ENCODE peak calls at places on chromosomes 3 and 15, in four cellular contexts. Y, Z, A and F are unnamed samples.

GRCh38 chr15:60396964-60397771 is 618 bp downstream of the ANXA2 start:
- DNase-seq in A (peak; percentile 61), Z (peak; percentile 76), Y (peak; percentile 70), F (no peak)

GRCh38 chr3:193297421-193297820 is 56.4 kb downstream of the PLAAT1 start:
- DNase-seq in Y (no peak), Z (no peak), A (no peak), F (peak; percentile 22)

GRCh38 chr15:81274932-81275341 is 49.0 kb downstream of the STARD5 start:
- DNase-seq in Z (peak; percentile 84), Y (peak; percentile 74), A (peak; percentile 95), F (peak; percentile 76)

GRCh38 chr3:122944671-122945151 is 82.9 kb downstream of the SEMA5B start:
- DNase-seq in Z (no peak), A (peak; percentile 49), Y (no peak), F (no peak)

GRCh38 chr3:125318859-125319258 is 56.3 kb downstream of the ZNF148 start:
- DNase-seq in A (no peak), Y (no peak), Z (no peak), F (no peak)

GRCh38 chr3:53702776-53703175 is 143.4 kb downstream of the CHDH start:
- DNase-seq in Z (no peak), A (no peak), Y (no peak), F (no peak)

GRCh38 chr3:191070762-191071365 is 128.2 kb upstream of the OSTN start:
- DNase-seq in Y (no peak), Z (no peak), A (peak; percentile 63), F (no peak)

GRCh38 chr15:42080585-42081462 is 13.5 kb downstream of the PLA2G4D start:
- DNase-seq in A (peak; percentile 22), Y (no peak), Z (no peak), F (no peak)

GRCh38 chr3:13051066-13051465 is 22.2 kb downstream of the IQSEC1 start:
- DNase-seq in A (no peak), Z (peak; percentile 30), Y (peak; percentile 63), F (no peak)

GRCh38 chr3:24303057-24303754 is 191.4 kb downstream of the THRB start:
- DNase-seq in Z (no peak), A (no peak), Y (peak; percentile 14), F (no peak)

GRCh38 chr15:61084502-61084901 is 144.6 kb downstream of the RORA start:
- DNase-seq in Z (no peak), A (no peak), Y (no peak), F (no peak)

GRCh38 chr15:45550436-45550835 is 27.9 kb upstream of the SLC30A4 start:
- DNase-seq in Y (no peak), A (peak; percentile 13), Z (no peak), F (no peak)

GRCh38 chr3:178719036-178719635 is 182.9 kb downstream of the KCNMB2 start:
- DNase-seq in A (peak; percentile 24), Y (no peak), Z (no peak), F (no peak)

GRCh38 chr3:13113346-13114335 is 40.4 kb upstream of the IQSEC1 start:
- DNase-seq in Y (no peak), Z (peak; percentile 6), A (no peak), F (no peak)

GRCh38 chr3:28576590-28577220 is 228.1 kb upstream of the AZI2 start:
- DNase-seq in Z (no peak), A (no peak), Y (peak; percentile 23), F (no peak)

DNA sequence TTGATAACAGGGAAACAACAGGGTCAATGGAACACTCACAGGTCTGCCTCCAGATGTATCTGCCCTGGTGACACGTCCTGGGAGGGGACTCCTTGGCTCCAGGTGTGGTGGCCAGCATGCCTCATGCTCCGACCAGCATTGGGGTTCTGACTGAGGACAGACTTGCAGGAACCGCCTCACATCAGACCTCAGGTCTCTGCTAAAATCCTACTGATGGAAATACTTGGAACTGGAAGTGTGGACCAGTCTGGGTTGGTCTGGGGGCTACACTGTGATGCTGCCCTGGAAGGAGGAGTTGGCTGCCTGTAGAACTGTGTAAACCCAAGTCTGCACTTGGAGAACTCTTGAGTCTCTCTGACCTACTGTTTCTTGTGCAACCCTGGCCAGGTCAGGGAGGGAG is 17.1 kb upstream of the KY start:
- DNase-seq in Z (no peak), A (no peak), Y (no peak), F (no peak)
- TF ChIP-seq CTCF in Z (no peak), A (no peak), Y (no peak), F (no peak)

GRCh38 chr3:106446271-106446670 is 577.5 kb upstream of the CBLB start:
- DNase-seq in Z (no peak), A (no peak), Y (no peak), F (no peak)
- H3K4me3 ChIP-seq in Z (no peak overlapping the region), A (no peak overlapping the region), Y (no peak overlapping the region), F (no peak overlapping the region)

DNA sequence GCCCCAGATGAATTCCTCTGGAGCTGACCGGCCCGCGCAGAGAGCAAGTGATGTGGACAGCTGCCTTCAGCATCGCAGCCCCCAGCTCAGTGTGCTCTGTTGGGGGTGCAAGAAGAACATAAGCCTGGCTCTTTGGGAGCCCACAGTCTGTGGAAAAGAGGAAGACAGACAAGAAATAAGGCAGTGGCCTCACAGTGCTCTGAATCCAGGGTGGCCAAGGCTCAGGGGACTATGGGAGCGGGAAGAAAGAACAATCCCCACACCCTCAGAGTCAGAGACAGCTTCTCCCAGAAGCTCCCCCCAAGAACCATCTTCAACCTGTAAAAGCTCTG is 277 bp upstream of the HDDC3 start:
- DNase-seq in Z (no peak), Y (no peak), A (no peak), F (no peak)
- TF ChIP-seq CTCF in Z (no peak), Y (no peak), A (no peak), F (no peak)

GRCh38 chr3:56800373-56801150 is 1.2 kb downstream of the ARHGEF3 start:
- DNase-seq in A (no peak), Z (no peak), Y (no peak), F (no peak)

GRCh38 chr3:56802793-56803192 is 1.0 kb upstream of the ARHGEF3 start:
- DNase-seq in Y (no peak), A (no peak), Z (no peak), F (no peak)

GRCh38 chr3:56801151-56801596 is 575 bp downstream of the ARHGEF3 start:
- DNase-seq in A (no peak), Y (no peak), Z (peak; percentile 76), F (no peak)

GRCh38 chr3:56801597-56802410 is at the start of gene ARHGEF3:
- DNase-seq in Y (peak; percentile 96), A (peak; percentile 77), Z (peak; percentile 95), F (no peak)

DNA sequence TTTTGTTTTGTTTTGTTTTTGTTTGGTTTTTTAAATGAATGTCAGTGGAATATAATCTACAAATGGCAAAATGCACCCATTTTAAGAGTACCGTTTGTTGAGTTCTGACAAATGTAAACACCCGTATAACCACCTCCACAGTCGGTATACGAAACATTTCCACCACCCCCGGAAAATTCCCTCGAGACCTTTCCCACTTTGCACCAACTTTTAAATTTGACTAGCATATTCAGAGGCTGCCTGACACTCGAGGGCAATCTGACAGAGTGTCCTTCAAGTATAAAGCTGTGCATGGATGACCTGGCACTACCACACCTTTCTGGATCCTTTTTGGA is 629 bp upstream of the ARHGEF3 start:
- DNase-seq in Z (no peak), A (no peak), Y (no peak), F (no peak)
- H3K4me3 ChIP-seq in Z (no peak overlapping the region), A (peak overlapping the region; percentile 84), Y (peak overlapping the region; percentile 73), F (peak overlapping the region; percentile 70)

GRCh38 chr3:34213481-34213880 is 415.1 kb downstream of the PDCD6IP start:
- DNase-seq in Z (no peak), Y (no peak), A (no peak), F (no peak)
- TF ChIP-seq CTCF in Z (no peak), Y (no peak), A (no peak), F (no peak)

GRCh38 chr15:66757521-66757920 is 55.5 kb downstream of the SMAD6 start:
- DNase-seq in Y (no peak), A (no peak), Z (no peak), F (no peak)
- H3K4me3 ChIP-seq in Y (no peak overlapping the region), A (no peak overlapping the region), Z (no peak overlapping the region), F (no peak overlapping the region)